ENCODE peak calls at places on chromosomes 13 and 19, in seven cellular contexts. O, M, N, J, H, G and A are unnamed samples.

GRCh38 chr19:54724142-54724541 is at the start of gene KIR3DL3:
- DNase-seq in O (no peak), M (no peak), N (no peak), J (no peak), H (no peak), G (no peak), A (no peak)

GRCh38 chr13:25886438-25887214 is 165.2 kb downstream of the SHISA2 start:
- DNase-seq in O (peak), M (no peak), N (no peak), J (no peak), H (peak), G (no peak), A (no peak)

GRCh38 chr13:72246396-72246795 is 379.4 kb upstream of the DACH1 start:
- DNase-seq in O (no peak), M (no peak), N (no peak), J (no peak), H (peak), G (no peak), A (no peak)

GRCh38 chr19:23312515-23312914 is 62.3 kb upstream of the ZNF724 start:
- DNase-seq in O (no peak), M (no peak), N (no peak), J (no peak), H (no peak), G (no peak), A (no peak)

GRCh38 chr13:79382545-79383275 is 23.3 kb downstream of the RBM26 start:
- DNase-seq in O (no peak), M (no peak), N (no peak), J (no peak), H (no peak), G (peak), A (peak)

GRCh38 chr13:113887700-113888201 is 23.9 kb upstream of the GAS6 start:
- DNase-seq in O (no peak), M (peak), N (no peak), J (peak), H (peak), G (no peak), A (no peak)

GRCh38 chr19:5466072-5466471 is 10.9 kb downstream of the ZNRF4 start:
- DNase-seq in O (no peak), M (no peak), N (no peak), J (no peak), H (no peak), G (no peak), A (no peak)

GRCh38 chr13:43428545-43429287 is 358.1 kb downstream of the ENOX1 start:
- DNase-seq in O (no peak), M (no peak), N (peak), J (no peak), H (no peak), G (no peak), A (no peak)

GRCh38 chr13:90447735-90448103 is 899.8 kb upstream of the MIR17HG start:
- DNase-seq in O (no peak), M (no peak), N (no peak), J (no peak), H (peak), G (no peak), A (no peak)

GRCh38 chr13:57874530-57874929 is 243.0 kb downstream of the PCDH17 start:
- DNase-seq in O (no peak), M (no peak), N (peak), J (no peak), H (no peak), G (no peak), A (no peak)

GRCh38 chr13:106104281-106104901 is 431.1 kb downstream of the EFNB2 start:
- DNase-seq in O (no peak), M (no peak), N (no peak), J (no peak), H (peak), G (no peak), A (no peak)

GRCh38 chr19:2420490-2420889 is 6.9 kb downstream of the TIMM13 start:
- DNase-seq in O (no peak), M (no peak), N (no peak), J (no peak), H (no peak), G (no peak), A (no peak)

GRCh38 chr19:8324186-8325050 is 3.1 kb downstream of the RPS28 start:
- DNase-seq in O (no peak), M (no peak), N (no peak), J (no peak), H (no peak), G (peak), A (no peak)

GRCh38 chr19:29626386-29626785 is 20.3 kb downstream of the POP4 start:
- DNase-seq in O (no peak), M (peak), N (no peak), J (no peak), H (no peak), G (no peak), A (no peak)

GRCh38 chr19:53432088-53432661 is 391 bp downstream of the ZNF761 start:
- DNase-seq in O (peak), M (peak), N (peak), J (no peak), H (peak), G (no peak), A (no peak)

GRCh38 chr19:14804755-14805154 is 26.4 kb upstream of the ADGRE2 start:
- DNase-seq in O (no peak), M (no peak), N (no peak), J (no peak), H (no peak), G (no peak), A (no peak)

GRCh38 chr13:35388979-35389378 is 87.5 kb downstream of the MAB21L1 start:
- DNase-seq in O (no peak), M (no peak), N (no peak), J (no peak), H (peak), G (no peak), A (no peak)

GRCh38 chr19:55635334-55635717 is 5.5 kb upstream of the ZNF580 start:
- DNase-seq in O (peak), M (no peak), N (no peak), J (no peak), H (no peak), G (no peak), A (no peak)

GRCh38 chr19:55447421-55448174 is 4.5 kb upstream of the SHISA7 start:
- DNase-seq in O (no peak), M (no peak), N (no peak), J (peak), H (peak), G (no peak), A (no peak)

GRCh38 chr19:51296331-51297093 is 14.9 kb upstream of the IGLON5 start:
- DNase-seq in O (no peak), M (no peak), N (no peak), J (no peak), H (no peak), G (no peak), A (no peak)